ENCODE peak calls at places on chromosomes 1 and 21, in five cellular contexts. L is NCI-H524; S is effector memory CD4-positive, alpha-beta T cell; F is mucosa of descending colon; A is T follicular helper cell. J is an unnamed sample.

GRCh38 chr1:196623079-196623478 is 14.8 kb upstream of the KCNT2 start:
- DNase-seq in A (no peak), F (no peak), S (no peak), L (no peak), J (no peak)

GRCh38 chr21:42760977-42761751 is 107.7 kb downstream of the PDE9A start:
- DNase-seq in F (peak; percentile 36), A (no peak), S (no peak), L (peak; percentile 83), J (no peak)

GRCh38 chr1:147700042-147700711 is 29.9 kb upstream of the ACP6 start:
- DNase-seq in A (peak; percentile 32), F (no peak), L (peak; percentile 76), S (peak; percentile 36), J (peak; percentile 38)

GRCh38 chr1:176897350-176898236 is 266.9 kb downstream of the ASTN1 start:
- DNase-seq in S (no peak), A (no peak), L (peak; percentile 71), F (no peak), J (no peak)

GRCh38 chr1:231663211-231663792 is 36.7 kb downstream of the DISC1 start:
- DNase-seq in L (peak; percentile 58), S (no peak), A (no peak), F (no peak), J (no peak)

GRCh38 chr1:201061049-201061448 is 37.5 kb upstream of the KIF21B start:
- DNase-seq in A (no peak), S (no peak), F (no peak), L (no peak), J (no peak)

GRCh38 chr21:36034211-36034913 is 26.0 kb downstream of the SETD4 start:
- DNase-seq in S (no peak), A (no peak), F (no peak), L (no peak), J (no peak)

GRCh38 chr1:155307247-155307740 is 1.4 kb upstream of the FDPS start:
- DNase-seq in L (peak; percentile 30), A (no peak), F (no peak), S (no peak), J (no peak)

GRCh38 chr1:7648761-7649384 is 122.2 kb upstream of the VAMP3 start:
- DNase-seq in S (no peak), F (no peak), L (peak; percentile 43), A (no peak), J (no peak)

GRCh38 chr1:108572182-108572581 is 12.3 kb downstream of the EEIG2 start:
- DNase-seq in A (no peak), S (no peak), L (no peak), F (no peak), J (no peak)

GRCh38 chr1:242877229-242877628 is 352.7 kb upstream of the PLD5 start:
- DNase-seq in S (no peak), F (no peak), A (no peak), L (no peak), J (no peak)

GRCh38 chr1:52190500-52191252 is 48.8 kb downstream of the ZFYVE9 start:
- DNase-seq in A (no peak), L (no peak), S (no peak), F (no peak), J (no peak)

GRCh38 chr21:45494851-45495680 is 47.2 kb downstream of the SLC19A1 start:
- DNase-seq in F (peak; percentile 40), S (no peak), A (no peak), L (no peak), J (no peak)

GRCh38 chr1:94540440-94541174 is 952 bp downstream of the F3 start:
- DNase-seq in A (no peak), L (no peak), S (no peak), F (no peak), J (no peak)

GRCh38 chr1:3359346-3360157 is 94.9 kb upstream of the ARHGEF16 start:
- DNase-seq in S (no peak), F (peak; percentile 63), A (no peak), L (peak; percentile 38), J (no peak)

GRCh38 chr1:34479731-34480130 is 275.1 kb upstream of the GJB5 start:
- DNase-seq in S (no peak), F (no peak), L (peak; percentile 86), A (no peak), J (no peak)

GRCh38 chr21:38773108-38774061 is 32.3 kb upstream of the ETS2 start:
- DNase-seq in A (no peak), L (no peak), F (no peak), S (no peak), J (no peak)

GRCh38 chr21:22516230-22516629 is 1518.0 kb downstream of the NCAM2 start:
- DNase-seq in S (no peak), A (no peak), F (no peak), L (no peak), J (no peak)

GRCh38 chr1:107724648-107725047 is 240.3 kb downstream of the VAV3 start:
- DNase-seq in S (no peak), L (no peak), A (no peak), F (no peak), J (no peak)

GRCh38 chr1:53681647-53682368 is 57.2 kb downstream of the GLIS1 start:
- DNase-seq in S (peak; percentile 10), A (peak; percentile 21), F (peak; percentile 76), L (peak; percentile 93), J (no peak)

GRCh38 chr1:247895163-247895637 is at the start of gene OR2W3:
- DNase-seq in S (no peak), L (no peak), A (no peak), F (no peak), J (no peak)

GRCh38 chr1:109312246-109312645 is 5.4 kb upstream of the MYBPHL start:
- DNase-seq in L (peak; percentile 81), S (no peak), F (no peak), A (no peak), J (no peak)

GRCh38 chr1:203127672-203128611 is at the start of gene ADORA1:
- DNase-seq in L (peak; percentile 28), F (peak; percentile 62), S (no peak), A (no peak), J (no peak)

GRCh38 chr1:17065667-17066066 is 11.8 kb upstream of the SDHB start:
- DNase-seq in A (no peak), L (no peak), F (no peak), S (no peak), J (no peak)